ENCODE peak calls at places on chromosomes 2 and 18, in six cellular contexts. X is H1, I is IMR-90, Z is H9, V is trophoblast cell, L is mesenchymal stem cell. E is an unnamed sample.

GRCh38 chr18:33579147-33579867 is 1.3 kb downstream of the ASXL3 start:
- DNase-seq in X (no peak), I (no peak), Z (no peak), V (no peak), L (no peak), E (peak)

GRCh38 chr2:222844323-222844722 is 16.5 kb upstream of the ACSL3 start:
- DNase-seq in X (no peak), I (peak), Z (no peak), V (peak), L (peak), E (no peak)

GRCh38 chr2:200746301-200746700 is 65.4 kb upstream of the BZW1 start:
- DNase-seq in X (no peak), I (no peak), Z (no peak), V (peak), L (no peak), E (no peak)

GRCh38 chr2:182283512-182283911 is 143.3 kb downstream of the PDE1A start:
- DNase-seq in X (no peak), I (no peak), Z (no peak), V (no peak), L (no peak), E (no peak)

GRCh38 chr2:127051780-127052067 is 55.2 kb downstream of the BIN1 start:
- DNase-seq in X (no peak), I (no peak), Z (no peak), V (no peak), L (no peak), E (no peak)

GRCh38 chr18:22370414-22370813 is 47.3 kb downstream of the CTAGE1 start:
- DNase-seq in X (no peak), I (no peak), Z (no peak), V (no peak), L (no peak), E (no peak)

GRCh38 chr2:46719499-46719898 is 196.1 kb downstream of the MCFD2 start:
- DNase-seq in X (no peak), I (peak), Z (no peak), V (peak), L (peak), E (no peak)

GRCh38 chr18:7598167-7599062 is 31.3 kb downstream of the PTPRM start:
- DNase-seq in X (no peak), I (peak), Z (no peak), V (peak), L (peak), E (no peak)

GRCh38 chr2:227456772-227457171 is 15.2 kb upstream of the AGFG1 start:
- DNase-seq in X (no peak), I (peak), Z (no peak), V (no peak), L (no peak), E (no peak)

GRCh38 chr18:76419811-76420210 is 75.2 kb downstream of the ZNF516 start:
- DNase-seq in X (peak), I (no peak), Z (no peak), V (no peak), L (no peak), E (no peak)

GRCh38 chr18:78601349-78601748 is 378.3 kb upstream of the SALL3 start:
- DNase-seq in X (no peak), I (no peak), Z (no peak), V (no peak), L (no peak), E (no peak)

GRCh38 chr2:149767516-149767974 is 180.0 kb upstream of the MMADHC start:
- DNase-seq in X (no peak), I (peak), Z (no peak), V (no peak), L (peak), E (no peak)

GRCh38 chr18:25705650-25706049 is 353.7 kb upstream of the ZNF521 start:
- DNase-seq in X (no peak), I (no peak), Z (no peak), V (no peak), L (no peak), E (no peak)

GRCh38 chr18:52227536-52227935 is 112.5 kb upstream of the DCC start:
- DNase-seq in X (no peak), I (no peak), Z (no peak), V (no peak), L (no peak), E (no peak)

GRCh38 chr2:160628811-160629210 is 135.2 kb upstream of the RBMS1 start:
- DNase-seq in X (no peak), I (no peak), Z (no peak), V (peak), L (no peak), E (no peak)

GRCh38 chr2:118633371-118633770 is 214.1 kb downstream of the EN1 start:
- DNase-seq in X (no peak), I (no peak), Z (no peak), V (no peak), L (no peak), E (no peak)

GRCh38 chr2:101559576-101559975 is 84.7 kb upstream of the RFX8 start:
- DNase-seq in X (no peak), I (peak), Z (no peak), V (no peak), L (no peak), E (no peak)

GRCh38 chr2:149908731-149909690 is 321.4 kb upstream of the MMADHC start:
- DNase-seq in X (no peak), I (peak), Z (no peak), V (no peak), L (peak), E (no peak)

GRCh38 chr2:26696352-26696816 is 3.9 kb downstream of the KCNK3 start:
- DNase-seq in X (no peak), I (peak), Z (peak), V (no peak), L (peak), E (no peak)

GRCh38 chr2:11129598-11130449 is 25.4 kb upstream of the SLC66A3 start:
- DNase-seq in X (peak), I (no peak), Z (peak), V (peak), L (peak), E (peak)

GRCh38 chr2:223537669-223538601 is 64.2 kb downstream of the SCG2 start:
- DNase-seq in X (no peak), I (peak), Z (no peak), V (no peak), L (peak), E (no peak)

DNA sequence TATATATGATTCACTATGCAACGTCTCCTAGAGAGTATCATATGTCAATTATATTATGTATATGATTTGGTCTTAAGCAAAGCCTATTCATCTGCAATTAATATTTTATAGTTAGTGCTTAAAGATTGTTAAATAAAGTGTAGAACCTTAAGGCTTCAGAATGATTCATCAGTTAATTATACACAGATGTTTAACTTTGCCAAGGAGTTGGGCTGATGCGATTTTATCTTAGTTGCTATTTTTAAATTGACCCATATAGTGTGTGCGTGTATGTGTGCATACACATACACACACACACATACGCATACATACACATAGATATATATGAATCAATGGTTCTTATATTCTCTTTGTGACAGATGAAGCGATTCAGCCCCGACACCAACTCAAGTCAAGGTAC is 323.1 kb downstream of the RBM43 start:
- DNase-seq in X (no peak), I (peak), Z (no peak), V (no peak), L (no peak), E (no peak)
- H3K14ac ChIP-seq in X (no peak), I (no peak), Z (no peak), V (no peak), L (no peak), E (no peak)

DNA sequence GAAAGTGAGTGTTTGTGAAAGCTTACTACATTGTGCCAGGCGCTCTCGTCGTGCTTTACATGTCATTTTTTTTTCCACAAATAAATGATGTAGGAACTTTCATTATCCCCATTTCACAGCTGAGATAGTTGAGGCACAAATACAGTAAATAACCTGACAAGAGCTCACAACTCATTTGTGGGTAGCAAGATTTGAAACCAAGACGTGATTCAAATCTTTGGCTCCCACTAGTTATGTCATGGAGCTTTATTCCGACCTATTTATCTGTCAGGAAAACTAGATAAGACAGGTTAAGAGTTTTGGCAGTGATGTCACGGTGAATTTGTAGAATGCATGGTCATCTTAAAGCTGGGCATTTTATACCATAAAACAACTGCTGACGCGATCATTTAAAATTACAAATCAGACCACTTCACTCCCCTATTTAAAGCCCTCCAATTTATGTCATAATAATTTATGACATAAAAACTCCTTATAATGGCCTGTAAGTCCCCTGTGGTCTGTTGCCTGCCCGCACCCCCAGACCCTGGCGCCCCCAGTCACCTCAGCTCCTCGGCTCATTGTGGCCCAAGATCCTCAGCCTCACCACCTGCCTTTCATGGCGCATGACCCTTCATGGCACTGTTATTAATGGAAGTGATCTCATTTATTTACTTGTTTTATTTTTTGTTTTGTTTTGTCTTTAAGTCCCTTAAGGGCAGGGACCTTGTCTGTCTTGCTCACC is 678 bp upstream of the ZNF24 start:
- DNase-seq in X (no peak), I (no peak), Z (no peak), V (peak), L (peak), E (no peak)
- H3K4ac ChIP-seq in X (no peak), I (peak), Z (no peak), V (no peak), L (peak), E (no peak)

DNA sequence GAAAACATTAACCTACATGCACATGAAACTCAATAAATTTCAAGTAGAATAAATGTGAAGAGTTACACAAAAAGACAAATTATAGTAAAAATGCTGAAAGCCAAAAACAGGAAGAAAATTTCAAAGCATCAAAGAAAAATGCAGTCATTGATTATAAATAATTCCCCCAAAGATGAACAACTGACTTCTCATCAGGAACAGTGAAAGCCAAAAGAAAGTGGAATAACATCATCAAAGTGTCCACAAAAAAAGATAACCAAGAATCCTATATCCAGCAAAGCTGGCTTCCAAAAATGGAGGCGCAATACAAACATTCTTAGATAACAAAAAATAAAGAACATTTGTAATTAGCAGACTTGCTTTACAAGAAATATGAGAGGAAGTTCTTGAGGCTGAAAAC is 161.6 kb downstream of the CMPK2 start:
- DNase-seq in X (no peak), I (no peak), Z (no peak), V (no peak), L (no peak), E (no peak)
- H4K91ac ChIP-seq in X (no peak), I (no peak), Z (no peak), V (no peak), L (no peak), E (no peak)

DNA sequence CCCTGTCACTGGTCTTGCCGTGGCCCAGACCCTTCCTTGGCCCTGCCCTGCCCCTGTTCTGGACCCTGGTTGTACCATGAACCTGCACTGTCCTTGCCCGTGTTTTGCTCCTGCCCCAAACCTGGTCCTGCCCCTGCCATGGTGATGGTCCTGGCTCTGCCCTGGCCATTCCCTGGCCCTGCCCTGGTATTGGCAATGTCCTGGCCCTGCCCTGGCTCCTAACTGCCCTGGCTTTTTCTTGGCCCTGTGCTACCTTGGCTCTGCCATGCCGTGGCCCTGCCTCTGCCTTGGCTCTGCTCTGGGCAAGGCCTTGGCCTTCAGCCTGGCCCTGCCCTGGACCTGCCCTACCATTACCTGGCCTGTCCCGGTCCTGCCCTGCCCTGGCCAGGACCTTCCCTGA is 5.5 kb upstream of the ANKRD62 start:
- DNase-seq in X (no peak), I (no peak), Z (no peak), V (no peak), L (no peak), E (no peak)
- H3K14ac ChIP-seq in X (peak), I (no peak), Z (no peak), V (no peak), L (peak), E (peak)

GRCh38 chr2:207008105-207008990 is 69.0 kb downstream of the CPO start:
- DNase-seq in X (no peak), I (peak), Z (peak), V (peak), L (peak), E (peak)
- H3K4ac ChIP-seq in X (no peak), I (no peak), Z (no peak), V (no peak), L (no peak), E (no peak)

GRCh38 chr18:13335903-13336302 is 117.3 kb downstream of the LDLRAD4 start:
- DNase-seq in X (no peak), I (no peak), Z (no peak), V (no peak), L (no peak), E (no peak)

GRCh38 chr18:13339653-13340052 is 121.1 kb downstream of the LDLRAD4 start:
- DNase-seq in X (no peak), I (no peak), Z (no peak), V (no peak), L (no peak), E (no peak)

GRCh38 chr18:13332874-13333273 is 114.3 kb downstream of the LDLRAD4 start:
- DNase-seq in X (no peak), I (no peak), Z (no peak), V (no peak), L (no peak), E (no peak)

GRCh38 chr18:13337369-13337768 is 118.8 kb downstream of the LDLRAD4 start:
- DNase-seq in X (no peak), I (no peak), Z (no peak), V (no peak), L (no peak), E (no peak)

GRCh38 chr18:13338318-13338717 is 119.8 kb downstream of the LDLRAD4 start:
- DNase-seq in X (no peak), I (no peak), Z (no peak), V (no peak), L (no peak), E (no peak)
- H4K91ac ChIP-seq in X (no peak), I (no peak), Z (no peak), V (no peak), L (no peak), E (no peak)

GRCh38 chr2:159615936-159616733 is at the start of gene BAZ2B:
- DNase-seq in X (no peak), I (peak), Z (peak), V (peak), L (peak), E (peak)
- H3K14ac ChIP-seq in X (no peak), I (peak), Z (peak), V (peak), L (peak), E (peak)